ENCODE peak calls at places on chromosomes 11 and 22, in seven cellular contexts. One of them, this sample, is unnamed.
A peak's percentile ranks its signal among the peaks of the same experiment; 100 is the strongest.

GRCh38 chr11:100671471-100671870 is 15.6 kb upstream of the ARHGAP42 start:
- DNase-seq in GM12878: no peak
- DNase-seq in IMR-90: peak; percentile 44
- DNase-seq in A549: no peak
- DNase-seq in HepG2: peak; percentile 11
- DNase-seq in K562: no peak
- DNase-seq in H1: no peak
- DNase-seq in this sample: no peak

GRCh38 chr22:42357221-42357620 is 75.0 kb downstream of the NFAM1 start:
- DNase-seq in H1: no peak
- DNase-seq in IMR-90: no peak
- DNase-seq in K562: no peak
- DNase-seq in A549: no peak
- DNase-seq in GM12878: no peak
- DNase-seq in HepG2: no peak
- DNase-seq in this sample: no peak

GRCh38 chr11:23103403-23103802 is 243.1 kb upstream of the CCDC179 start:
- DNase-seq in H1: no peak
- DNase-seq in HepG2: no peak
- DNase-seq in GM12878: no peak
- DNase-seq in A549: no peak
- DNase-seq in K562: no peak
- DNase-seq in IMR-90: peak; percentile 76
- DNase-seq in this sample: no peak

GRCh38 chr11:112174789-112175595 is at the start of gene BCO2:
- DNase-seq in HepG2: peak; percentile 70
- DNase-seq in A549: peak; percentile 71
- DNase-seq in IMR-90: peak; percentile 71
- DNase-seq in H1: no peak
- DNase-seq in K562: peak; percentile 75
- DNase-seq in GM12878: no peak
- DNase-seq in this sample: peak; percentile 79

GRCh38 chr11:13278620-13279486 is 1.3 kb downstream of the BMAL1 start:
- DNase-seq in K562: no peak
- DNase-seq in A549: no peak
- DNase-seq in IMR-90: no peak
- DNase-seq in H1: no peak
- DNase-seq in GM12878: no peak
- DNase-seq in HepG2: no peak
- DNase-seq in this sample: peak; percentile 59

GRCh38 chr11:16341853-16342252 is 14.5 kb downstream of the SOX6 start:
- DNase-seq in K562: no peak
- DNase-seq in IMR-90: no peak
- DNase-seq in GM12878: no peak
- DNase-seq in A549: no peak
- DNase-seq in HepG2: no peak
- DNase-seq in H1: no peak
- DNase-seq in this sample: no peak

GRCh38 chr11:74004694-74005615 is 3.9 kb downstream of the UCP3 start:
- DNase-seq in GM12878: no peak
- DNase-seq in K562: peak; percentile 45
- DNase-seq in H1: no peak
- DNase-seq in A549: no peak
- DNase-seq in HepG2: no peak
- DNase-seq in IMR-90: no peak
- DNase-seq in this sample: no peak

GRCh38 chr11:120547871-120548681 is 36.5 kb downstream of the GRIK4 start:
- DNase-seq in IMR-90: peak; percentile 98
- DNase-seq in HepG2: peak; percentile 91
- DNase-seq in GM12878: no peak
- DNase-seq in K562: no peak
- DNase-seq in A549: peak; percentile 44
- DNase-seq in H1: no peak
- DNase-seq in this sample: peak; percentile 90

GRCh38 chr11:104043678-104044239 is 7.3 kb downstream of the DDI1 start:
- DNase-seq in A549: no peak
- DNase-seq in GM12878: no peak
- DNase-seq in HepG2: no peak
- DNase-seq in IMR-90: peak; percentile 80
- DNase-seq in K562: no peak
- DNase-seq in H1: no peak
- DNase-seq in this sample: no peak

GRCh38 chr11:130653838-130654601 is 205.6 kb downstream of the ADAMTS15 start:
- DNase-seq in IMR-90: peak; percentile 40
- DNase-seq in GM12878: no peak
- DNase-seq in H1: no peak
- DNase-seq in K562: no peak
- DNase-seq in A549: no peak
- DNase-seq in HepG2: no peak
- DNase-seq in this sample: no peak

GRCh38 chr11:536841-537621 is at the start of gene LRRC56:
- DNase-seq in HepG2: peak; percentile 81
- DNase-seq in H1: no peak
- DNase-seq in IMR-90: peak; percentile 77
- DNase-seq in A549: peak; percentile 51
- DNase-seq in K562: peak; percentile 95
- DNase-seq in GM12878: peak; percentile 79
- DNase-seq in this sample: no peak

GRCh38 chr11:35031869-35032268 is 107.1 kb upstream of the CD44 start:
- DNase-seq in K562: no peak
- DNase-seq in A549: no peak
- DNase-seq in GM12878: no peak
- DNase-seq in HepG2: no peak
- DNase-seq in IMR-90: peak; percentile 70
- DNase-seq in H1: no peak
- DNase-seq in this sample: no peak

GRCh38 chr11:35033011-35033410 is 106.0 kb upstream of the CD44 start:
- DNase-seq in GM12878: no peak
- DNase-seq in HepG2: no peak
- DNase-seq in K562: no peak
- DNase-seq in H1: no peak
- DNase-seq in IMR-90: no peak
- DNase-seq in A549: no peak
- DNase-seq in this sample: no peak

GRCh38 chr11:35030716-35031213 is 108.2 kb upstream of the CD44 start:
- DNase-seq in GM12878: no peak
- DNase-seq in A549: peak; percentile 91
- DNase-seq in HepG2: no peak
- DNase-seq in IMR-90: peak; percentile 98
- DNase-seq in H1: no peak
- DNase-seq in K562: peak; percentile 84
- DNase-seq in this sample: no peak

GRCh38 chr11:35034401-35034800 is 104.6 kb upstream of the CD44 start:
- DNase-seq in GM12878: no peak
- DNase-seq in IMR-90: no peak
- DNase-seq in H1: no peak
- DNase-seq in K562: no peak
- DNase-seq in HepG2: no peak
- DNase-seq in A549: no peak
- DNase-seq in this sample: no peak

GRCh38 chr11:35029979-35030378 is 109.0 kb upstream of the CD44 start:
- DNase-seq in IMR-90: peak; percentile 84
- DNase-seq in H1: no peak
- DNase-seq in HepG2: no peak
- DNase-seq in K562: peak; percentile 53
- DNase-seq in A549: peak; percentile 65
- DNase-seq in GM12878: peak; percentile 81
- DNase-seq in this sample: no peak
- TF ChIP-seq RFX5 in IMR-90: no peak
- TF ChIP-seq RFX5 in H1: no peak
- TF ChIP-seq RFX5 in HepG2: no peak
- TF ChIP-seq RFX5 in K562: no peak
- TF ChIP-seq RFX5 in A549: no peak
- TF ChIP-seq RFX5 in GM12878: no peak
- TF ChIP-seq RFX5 in this sample: no peak

GRCh38 chr11:64299847-64300648 is at the start of gene CATSPERZ:
- DNase-seq in A549: no peak
- DNase-seq in H1: no peak
- DNase-seq in HepG2: no peak
- DNase-seq in IMR-90: no peak
- DNase-seq in GM12878: no peak
- DNase-seq in K562: no peak
- DNase-seq in this sample: no peak

GRCh38 chr11:64297722-64298358 is 2.3 kb upstream of the CATSPERZ start:
- DNase-seq in IMR-90: no peak
- DNase-seq in GM12878: no peak
- DNase-seq in HepG2: no peak
- DNase-seq in K562: no peak
- DNase-seq in H1: no peak
- DNase-seq in A549: no peak
- DNase-seq in this sample: no peak

GRCh38 chr11:64296236-64296635 is 3.9 kb upstream of the CATSPERZ start:
- DNase-seq in IMR-90: no peak
- DNase-seq in HepG2: no peak
- DNase-seq in GM12878: no peak
- DNase-seq in A549: no peak
- DNase-seq in K562: no peak
- DNase-seq in H1: no peak
- DNase-seq in this sample: no peak

GRCh38 chr11:64296830-64297721 is 3.1 kb upstream of the CATSPERZ start:
- DNase-seq in IMR-90: no peak
- DNase-seq in K562: no peak
- DNase-seq in A549: no peak
- DNase-seq in H1: no peak
- DNase-seq in GM12878: no peak
- DNase-seq in HepG2: no peak
- DNase-seq in this sample: no peak

DNA sequence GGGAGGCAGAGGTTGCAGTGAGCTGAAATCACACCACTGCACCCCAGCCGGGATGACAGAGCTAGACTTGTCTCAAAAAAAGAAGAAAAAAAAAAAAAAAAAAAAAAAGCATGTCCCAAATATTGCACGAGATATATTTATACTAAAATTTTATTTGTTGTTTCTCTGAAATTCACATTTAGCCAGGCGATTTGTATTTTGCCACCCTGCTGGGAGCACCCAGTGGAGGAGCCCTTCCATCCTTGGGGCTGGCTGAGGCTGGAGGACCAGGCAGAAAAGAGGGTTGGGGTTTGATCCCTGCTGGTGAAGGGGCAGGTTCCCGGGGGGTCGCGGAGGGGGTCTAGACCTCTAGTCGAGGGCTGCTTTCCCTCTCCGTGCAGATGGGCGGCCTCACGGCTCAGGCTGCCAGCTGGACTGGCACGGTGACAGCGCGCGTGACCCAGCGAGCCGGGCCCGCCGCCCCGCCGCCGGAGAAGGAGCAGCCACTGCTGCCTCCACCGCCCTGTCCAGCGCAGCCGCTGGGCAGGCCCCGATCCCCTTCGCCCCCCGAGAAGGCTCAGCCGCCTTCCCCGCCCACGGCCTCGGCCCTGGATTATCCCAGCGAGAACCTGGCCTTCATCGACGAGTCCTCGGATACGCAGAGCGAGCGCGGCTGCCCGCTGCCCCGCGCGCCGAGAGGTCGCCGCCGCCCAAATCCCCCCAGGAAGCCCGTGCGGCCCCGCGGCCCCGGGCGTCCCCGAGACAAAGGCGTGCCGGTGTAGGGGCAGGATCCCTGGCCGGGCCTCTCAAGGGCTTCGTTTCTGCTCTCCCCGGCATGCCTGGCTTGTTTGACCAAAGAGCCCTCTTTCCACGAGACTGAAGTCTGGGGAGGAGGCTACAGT is 952 bp upstream of the CATSPERZ start:
- DNase-seq in GM12878: no peak
- DNase-seq in HepG2: no peak
- DNase-seq in H1: no peak
- DNase-seq in IMR-90: no peak
- DNase-seq in K562: no peak
- DNase-seq in A549: no peak
- DNase-seq in this sample: no peak
- H3K4me3 ChIP-seq in GM12878: no peak overlapping the region
- H3K4me3 ChIP-seq in HepG2: peak overlapping the region; percentile 31
- H3K4me3 ChIP-seq in H1: peak overlapping the region; percentile 7
- H3K4me3 ChIP-seq in IMR-90: peak overlapping the region; percentile 7
- H3K4me3 ChIP-seq in K562: no peak overlapping the region
- H3K4me3 ChIP-seq in A549: no peak overlapping the region
- H3K4me3 ChIP-seq in this sample: no peak overlapping the region

DNA sequence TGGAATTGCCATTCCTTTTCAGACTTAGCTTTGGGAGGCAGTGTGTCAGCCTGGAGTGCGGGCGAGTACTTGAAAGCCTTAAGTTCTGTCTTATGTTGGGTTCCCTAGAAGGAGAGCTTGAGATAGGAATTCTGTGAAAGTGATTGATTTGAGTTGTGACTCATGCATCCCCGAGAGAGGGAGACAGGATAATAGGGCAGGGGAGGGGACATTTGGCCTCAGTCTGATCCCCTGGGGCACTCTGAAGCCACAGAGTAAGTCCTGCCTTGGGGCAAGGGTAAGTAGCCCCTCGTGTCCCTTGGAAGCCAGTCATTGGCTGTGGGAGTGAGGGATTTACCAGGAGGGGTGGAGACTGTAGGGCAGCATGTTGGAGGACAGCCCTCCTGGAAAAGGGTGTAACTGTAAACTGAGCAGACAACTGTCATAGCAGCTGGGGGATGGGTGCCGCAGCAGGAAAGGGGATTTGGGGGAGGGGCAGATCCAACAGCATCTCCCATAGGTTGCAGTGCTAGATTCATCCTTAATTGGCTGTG is 44.0 kb downstream of the KIAA1671 start:
- DNase-seq in K562: no peak
- DNase-seq in H1: peak; percentile 75
- DNase-seq in IMR-90: no peak
- DNase-seq in GM12878: no peak
- DNase-seq in HepG2: no peak
- DNase-seq in A549: peak; percentile 63
- DNase-seq in this sample: peak; percentile 44
- TF ChIP-seq RFX5 in K562: no peak
- TF ChIP-seq RFX5 in H1: no peak
- TF ChIP-seq RFX5 in IMR-90: no peak
- TF ChIP-seq RFX5 in GM12878: no peak
- TF ChIP-seq RFX5 in HepG2: no peak
- TF ChIP-seq RFX5 in A549: no peak
- TF ChIP-seq RFX5 in this sample: no peak

DNA sequence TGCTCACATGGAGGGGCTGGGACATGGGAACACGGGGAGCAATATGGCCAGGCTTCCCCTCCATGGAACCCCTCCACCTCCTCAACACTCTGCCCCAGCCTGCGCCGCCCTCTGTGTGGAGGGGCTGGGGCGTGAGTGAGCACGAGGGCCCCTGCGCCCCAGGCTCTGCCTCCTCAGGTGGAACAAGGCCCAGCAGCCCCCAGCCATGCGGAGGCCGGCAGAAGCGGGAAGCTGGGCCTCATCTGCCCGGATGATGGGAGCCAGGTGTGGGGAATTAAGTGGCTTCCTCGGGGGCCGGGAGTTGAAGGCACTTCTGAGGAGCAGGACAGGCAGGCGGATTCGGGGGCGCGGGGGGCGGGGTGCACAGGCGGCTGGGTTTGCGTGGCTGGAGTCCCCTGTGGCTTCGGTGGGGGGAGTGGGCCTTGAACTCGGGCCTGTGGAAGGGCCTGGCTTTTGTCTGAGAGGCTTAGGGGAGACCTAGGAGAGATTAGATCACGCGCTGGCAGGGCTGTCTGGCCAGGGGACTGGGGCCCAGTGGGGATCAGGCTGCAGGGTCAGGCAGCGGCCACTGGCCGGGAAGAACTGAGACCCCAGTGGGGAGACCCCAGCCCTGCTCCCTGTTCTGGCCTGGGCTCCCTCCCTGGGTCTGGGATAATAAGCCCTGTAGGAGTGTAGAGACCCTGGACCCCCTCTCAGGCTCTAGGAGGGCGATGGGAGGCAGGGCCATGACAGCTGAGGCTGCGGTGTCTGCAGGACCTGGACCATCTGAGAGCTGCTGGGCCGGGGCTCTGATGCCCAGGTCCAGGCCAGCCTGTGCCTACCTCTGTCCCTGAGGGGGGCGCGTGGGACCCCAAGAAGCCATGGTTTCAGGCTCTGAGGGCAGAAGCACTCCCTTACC is 13.3 kb downstream of the PRR33 start:
- DNase-seq in A549: no peak
- DNase-seq in GM12878: no peak
- DNase-seq in K562: no peak
- DNase-seq in HepG2: no peak
- DNase-seq in H1: no peak
- DNase-seq in IMR-90: no peak
- DNase-seq in this sample: peak; percentile 69
- H3K4me3 ChIP-seq in A549: no peak overlapping the region
- H3K4me3 ChIP-seq in GM12878: no peak overlapping the region
- H3K4me3 ChIP-seq in K562: no peak overlapping the region
- H3K4me3 ChIP-seq in HepG2: no peak overlapping the region
- H3K4me3 ChIP-seq in H1: no peak overlapping the region
- H3K4me3 ChIP-seq in IMR-90: no peak overlapping the region
- H3K4me3 ChIP-seq in this sample: no peak overlapping the region

This sample was measured in SK-N-SH.